ENCODE peak calls at places on chromosome 12, in seven cellular contexts. N is osteoblast, V is posterior cingulate gyrus, B is HT-29, K is GM19239, Y is GM10248, J is iPS-NIHi11. C is an unnamed sample.

GRCh38 chr12:54141534-54142475 is 47.0 kb downstream of the SMUG1 start:
- DNase-seq in N (peak), J (no peak), K (no peak), B (no peak), Y (no peak), V (no peak), C (no peak)

GRCh38 chr12:19095869-19096480 is 33.6 kb upstream of the PLEKHA5 start:
- DNase-seq in B (peak), K (no peak), N (peak), J (no peak), V (no peak), Y (no peak), C (peak)

GRCh38 chr12:95415451-95415850 is 58.5 kb upstream of the METAP2 start:
- DNase-seq in B (no peak), V (no peak), Y (no peak), J (no peak), K (no peak), N (no peak), C (no peak)

GRCh38 chr12:94427520-94428381 is 31.9 kb downstream of the CEP83 start:
- DNase-seq in Y (no peak), J (no peak), V (no peak), B (no peak), K (no peak), N (no peak), C (peak)

GRCh38 chr12:12181516-12181915 is 85.3 kb downstream of the LRP6 start:
- DNase-seq in B (no peak), V (no peak), Y (no peak), J (no peak), N (no peak), K (no peak), C (peak)

GRCh38 chr12:108701779-108702435 is 29.4 kb downstream of the CORO1C start:
- DNase-seq in K (no peak), N (no peak), J (no peak), Y (no peak), V (no peak), B (no peak), C (peak)

GRCh38 chr12:52195065-52195730 is 3.4 kb upstream of the KRT80 start:
- DNase-seq in V (no peak), B (peak), Y (no peak), K (no peak), J (no peak), N (peak), C (no peak)

GRCh38 chr12:79690606-79691298 is at the start of gene PAWR:
- DNase-seq in Y (peak), V (no peak), B (peak), K (peak), N (peak), J (peak), C (peak)

GRCh38 chr12:48859607-48860006 is 6.1 kb downstream of the RND1 start:
- DNase-seq in K (no peak), B (no peak), Y (no peak), V (no peak), N (no peak), J (no peak), C (no peak)

GRCh38 chr12:1592444-1593231 is 1.7 kb downstream of the FBXL14 start:
- DNase-seq in Y (peak), V (no peak), B (peak), N (peak), J (no peak), K (no peak), C (peak)

GRCh38 chr12:19614601-19615442 is 175.5 kb downstream of the AEBP2 start:
- DNase-seq in J (no peak), K (no peak), V (no peak), Y (no peak), B (no peak), N (no peak), C (no peak)